ENCODE peak calls at places on chromosomes 7 and 10, in eight cellular contexts. M is AG10803, J is Panc1, P is GM06990, T is AG09309, Q is fibroblast of mammary gland, L is OCI-LY7, S is BJ. O is an unnamed sample.

GRCh38 chr7:144936314-144936713 is 100.5 kb upstream of the TPK1 start:
- DNase-seq in M (no peak), J (no peak), P (no peak), T (no peak), Q (no peak), L (no peak), S (no peak), O (no peak)

GRCh38 chr7:55275291-55276200 is 89.6 kb upstream of the LANCL2 start:
- DNase-seq in M (no peak), J (no peak), P (no peak), T (no peak), Q (no peak), L (no peak), S (no peak), O (no peak)

GRCh38 chr10:78804356-78805032 is 264.3 kb upstream of the ZMIZ1 start:
- DNase-seq in M (peak), J (no peak), P (no peak), T (no peak), Q (no peak), L (no peak), S (no peak), O (no peak)

GRCh38 chr10:47113907-47114500 is 186.0 kb upstream of the GDF10 start:
- DNase-seq in M (no peak), J (no peak), P (no peak), T (no peak), Q (no peak), L (no peak), S (no peak), O (no peak)

GRCh38 chr7:18762189-18762588 is 266.6 kb downstream of the HDAC9 start:
- DNase-seq in M (peak), J (no peak), P (no peak), T (no peak), Q (peak), L (no peak), S (no peak), O (no peak)

GRCh38 chr7:114273218-114273617 is 141.4 kb upstream of the FOXP2 start:
- DNase-seq in M (no peak), J (no peak), P (no peak), T (no peak), Q (no peak), L (no peak), S (no peak), O (no peak)

GRCh38 chr7:24722386-24723177 is 34.7 kb downstream of the GSDME start:
- DNase-seq in M (peak), J (no peak), P (no peak), T (no peak), Q (peak), L (peak), S (no peak), O (no peak)

GRCh38 chr10:124522903-124523260 is 61.3 kb downstream of the LHPP start:
- DNase-seq in M (no peak), J (no peak), P (no peak), T (no peak), Q (no peak), L (no peak), S (no peak), O (no peak)

GRCh38 chr10:49165940-49166803 is 22.0 kb downstream of the TMEM273 start:
- DNase-seq in M (no peak), J (no peak), P (no peak), T (no peak), Q (no peak), L (no peak), S (no peak), O (no peak)

GRCh38 chr7:2114052-2114451 is 118.7 kb downstream of the MAD1L1 start:
- DNase-seq in M (peak), J (no peak), P (no peak), T (no peak), Q (peak), L (no peak), S (no peak), O (no peak)

GRCh38 chr7:84783161-84783803 is 403.6 kb downstream of the SEMA3D start:
- DNase-seq in M (peak), J (no peak), P (no peak), T (no peak), Q (peak), L (no peak), S (no peak), O (no peak)

GRCh38 chr7:596819-597182 is 77.2 kb upstream of the PDGFA start:
- DNase-seq in M (no peak), J (no peak), P (no peak), T (no peak), Q (no peak), L (no peak), S (no peak), O (no peak)

GRCh38 chr7:150322833-150323681 is at the start of the genes ACTR3C and LRRC61:
- DNase-seq in M (no peak), J (no peak), P (peak), T (no peak), Q (no peak), L (no peak), S (no peak), O (no peak)

GRCh38 chr7:38775503-38775902 is 133.5 kb downstream of the VPS41 start:
- DNase-seq in M (no peak), J (no peak), P (no peak), T (no peak), Q (no peak), L (no peak), S (no peak), O (no peak)

GRCh38 chr10:70131560-70131937 is 1.1 kb downstream of the AIFM2 start:
- DNase-seq in M (no peak), J (no peak), P (no peak), T (no peak), Q (no peak), L (no peak), S (no peak), O (no peak)

GRCh38 chr10:101011517-101012423 is 12.2 kb downstream of the LZTS2 start:
- DNase-seq in M (no peak), J (no peak), P (no peak), T (no peak), Q (no peak), L (no peak), S (no peak), O (no peak)

GRCh38 chr7:74059681-74060588 is 23.7 kb upstream of the LIMK1 start:
- DNase-seq in M (no peak), J (no peak), P (no peak), T (no peak), Q (no peak), L (no peak), S (no peak), O (no peak)

GRCh38 chr7:131898418-131898817 is 342.0 kb upstream of the PODXL start:
- DNase-seq in M (peak), J (no peak), P (no peak), T (peak), Q (peak), L (no peak), S (no peak), O (no peak)

GRCh38 chr7:3215624-3216585 is 85.1 kb upstream of the SDK1 start:
- DNase-seq in M (no peak), J (no peak), P (no peak), T (no peak), Q (no peak), L (no peak), S (no peak), O (no peak)

GRCh38 chr7:129650056-129650758 is 38.7 kb downstream of the NRF1 start:
- DNase-seq in M (no peak), J (no peak), P (no peak), T (no peak), Q (no peak), L (no peak), S (no peak), O (no peak)

GRCh38 chr10:79938728-79939380 is 10.1 kb downstream of the SFTPD start:
- DNase-seq in M (no peak), J (no peak), P (peak), T (no peak), Q (no peak), L (peak), S (no peak), O (no peak)

GRCh38 chr10:22228167-22228938 is 10.5 kb upstream of the EBLN1 start:
- DNase-seq in M (no peak), J (no peak), P (no peak), T (no peak), Q (no peak), L (no peak), S (no peak), O (no peak)

GRCh38 chr7:139914306-139914747 is 85.3 kb downstream of the TBXAS1 start:
- DNase-seq in M (peak), J (no peak), P (no peak), T (no peak), Q (peak), L (no peak), S (no peak), O (no peak)

GRCh38 chr10:86377797-86378146 is 11.2 kb upstream of the GRID1 start:
- DNase-seq in M (no peak), J (no peak), P (no peak), T (no peak), Q (no peak), L (no peak), S (no peak), O (no peak)

GRCh38 chr7:155465761-155466141 is 7.8 kb downstream of the EN2 start:
- DNase-seq in M (no peak), J (no peak), P (no peak), T (no peak), Q (no peak), L (no peak), S (no peak), O (no peak)

GRCh38 chr7:155464948-155465739 is 7.2 kb downstream of the EN2 start:
- DNase-seq in M (no peak), J (no peak), P (no peak), T (no peak), Q (no peak), L (no peak), S (no peak), O (no peak)

GRCh38 chr7:155466142-155466813 is 8.3 kb downstream of the EN2 start:
- DNase-seq in M (no peak), J (no peak), P (no peak), T (no peak), Q (no peak), L (no peak), S (no peak), O (no peak)

GRCh38 chr7:155467846-155468821 is 10.2 kb downstream of the EN2 start:
- DNase-seq in M (no peak), J (no peak), P (no peak), T (no peak), Q (no peak), L (no peak), S (no peak), O (no peak)

GRCh38 chr7:155466814-155467675 is 9.1 kb downstream of the EN2 start:
- DNase-seq in M (no peak), J (no peak), P (peak), T (no peak), Q (no peak), L (no peak), S (no peak), O (no peak)
- TF ChIP-seq CTCF in M (no peak), J (no peak), P (no peak), T (no peak), Q (no peak), L (no peak), S (no peak), O (no peak)

GRCh38 chr7:105457619-105458018 is 64.5 kb downstream of the PUS7 start:
- DNase-seq in M (no peak), J (no peak), P (no peak), T (no peak), Q (no peak), L (no peak), S (no peak), O (no peak)

GRCh38 chr7:105462765-105463164 is 59.3 kb downstream of the PUS7 start:
- DNase-seq in M (no peak), J (no peak), P (no peak), T (no peak), Q (no peak), L (no peak), S (no peak), O (no peak)

GRCh38 chr7:105461518-105461917 is 60.6 kb downstream of the PUS7 start:
- DNase-seq in M (no peak), J (no peak), P (no peak), T (no peak), Q (no peak), L (no peak), S (no peak), O (no peak)
- H3K4me3 ChIP-seq in M (no peak), J (no peak), P (no peak), T (no peak), Q (no peak), L (no peak), S (no peak), O (no peak)

GRCh38 chr7:43212921-43213320 is 100.5 kb downstream of the HECW1 start:
- DNase-seq in M (no peak), J (no peak), P (no peak), T (no peak), Q (no peak), L (no peak), S (no peak), O (no peak)

GRCh38 chr7:43208189-43208588 is 95.7 kb downstream of the HECW1 start:
- DNase-seq in M (no peak), J (no peak), P (no peak), T (no peak), Q (no peak), L (no peak), S (no peak), O (no peak)

GRCh38 chr7:43215061-43215460 is 102.6 kb downstream of the HECW1 start:
- DNase-seq in M (no peak), J (no peak), P (no peak), T (no peak), Q (no peak), L (no peak), S (no peak), O (no peak)

GRCh38 chr7:43211693-43212092 is 99.2 kb downstream of the HECW1 start:
- DNase-seq in M (peak), J (no peak), P (no peak), T (no peak), Q (no peak), L (no peak), S (no peak), O (no peak)

DNA sequence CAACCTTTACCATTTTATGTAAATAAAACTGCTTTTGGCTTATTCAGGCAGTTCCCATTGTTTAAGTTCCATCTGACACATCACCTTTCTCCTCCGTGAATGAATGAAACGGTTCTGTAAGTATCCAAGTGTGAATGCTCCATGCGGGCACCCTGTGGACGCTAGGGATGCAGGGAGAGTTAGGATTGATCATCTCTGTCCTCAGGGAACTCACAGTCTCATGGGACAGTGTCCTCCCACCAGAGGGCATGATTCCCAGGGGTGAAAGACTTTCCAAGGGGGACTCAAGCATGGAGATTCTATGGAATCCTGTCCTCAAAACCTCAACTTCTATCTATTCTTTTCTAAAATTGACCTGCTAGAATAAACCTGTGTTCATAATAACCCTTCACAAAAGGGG is 98.8 kb downstream of the HECW1 start:
- DNase-seq in M (no peak), J (no peak), P (no peak), T (no peak), Q (no peak), L (no peak), S (no peak), O (no peak)
- TF ChIP-seq CTCF in M (peak), J (no peak), P (peak), T (no peak), Q (peak), L (no peak), S (peak), O (no peak)

DNA sequence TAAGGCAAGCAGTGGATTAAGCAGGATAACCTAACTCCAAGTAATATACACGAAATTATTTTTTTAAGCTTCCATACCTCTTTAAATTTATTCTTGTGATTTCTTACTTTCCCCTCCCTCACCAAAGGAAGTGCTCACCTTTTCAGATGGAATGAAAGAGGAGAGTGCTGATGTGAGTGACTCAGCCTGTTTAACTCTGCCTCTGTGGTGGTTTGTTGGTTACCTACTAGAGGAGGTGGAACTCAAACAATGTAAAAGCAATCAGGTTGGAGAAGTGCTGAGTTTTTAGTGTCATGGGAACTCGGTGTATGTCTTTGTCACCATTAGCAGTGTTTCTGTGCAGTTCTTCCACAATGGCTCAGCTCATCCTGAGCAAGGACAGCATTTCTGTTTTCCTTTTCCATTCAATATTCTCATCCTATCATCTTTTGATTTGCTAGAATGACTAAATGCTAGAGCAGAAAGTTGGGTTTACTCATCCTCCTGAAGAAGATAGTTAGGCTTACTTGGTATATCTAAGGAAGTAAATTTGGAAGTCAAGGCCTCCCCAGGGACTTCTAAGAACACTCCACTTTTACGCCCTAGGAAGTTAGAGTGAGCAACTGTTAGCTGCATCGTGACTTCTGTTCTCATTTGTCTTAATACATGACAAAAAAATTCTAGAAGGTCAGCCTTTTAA is 6.0 kb downstream of the ADD3 start:
- DNase-seq in M (no peak), J (no peak), P (no peak), T (no peak), Q (peak), L (no peak), S (no peak), O (no peak)
- H3K4me3 ChIP-seq in M (no peak), J (no peak), P (no peak), T (no peak), Q (no peak), L (no peak), S (no peak), O (no peak)

GRCh38 chr10:111199587-111199986 is 122.8 kb downstream of the ADRA2A start:
- DNase-seq in M (no peak), J (no peak), P (no peak), T (no peak), Q (no peak), L (no peak), S (no peak), O (no peak)
- TF ChIP-seq CTCF in M (no peak), J (no peak), P (no peak), T (no peak), Q (no peak), L (no peak), S (no peak), O (no peak)

DNA sequence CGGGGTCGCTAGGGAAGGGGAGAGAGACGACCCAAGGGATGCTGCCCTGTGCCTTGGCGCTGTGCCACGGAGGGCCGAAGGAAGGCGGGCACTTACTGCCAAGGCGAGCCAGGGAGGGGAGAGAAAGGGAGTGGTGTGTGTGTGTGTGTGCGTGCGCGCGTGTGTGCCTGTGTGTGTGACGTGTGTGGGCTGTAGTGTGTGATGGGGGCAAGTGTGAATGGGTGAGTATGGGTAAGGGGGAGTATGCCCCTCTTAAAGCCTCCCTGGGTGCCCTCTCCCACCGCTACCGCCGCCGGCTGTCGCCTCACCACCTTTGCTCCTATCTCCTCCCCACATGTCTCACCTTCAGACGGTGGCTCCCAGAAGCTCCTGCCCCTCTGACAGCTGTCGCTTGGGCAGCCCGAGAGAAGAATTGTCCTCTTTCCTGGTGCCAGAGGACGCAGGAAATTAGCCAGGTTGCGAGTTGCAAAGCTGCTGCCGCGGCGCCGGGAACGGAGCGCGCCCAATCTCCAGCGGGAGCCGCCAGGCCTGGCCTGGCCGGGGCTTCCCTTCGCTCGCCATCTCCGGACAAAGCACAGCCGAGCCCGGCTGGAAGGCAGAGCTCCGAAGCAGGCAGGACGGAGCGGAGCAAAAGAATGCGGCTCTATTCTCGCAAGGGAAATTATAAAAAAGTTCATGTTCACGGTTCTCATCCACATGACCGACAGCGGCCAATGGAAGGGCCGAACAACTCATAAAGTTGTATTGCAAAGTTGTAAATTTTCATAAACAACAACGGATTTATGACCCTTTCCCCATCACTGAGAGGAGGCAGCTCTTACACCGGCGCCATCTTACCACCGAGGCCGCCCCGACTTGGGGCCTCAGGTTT is at the start of gene HOXA3:
- DNase-seq in M (peak), J (no peak), P (no peak), T (no peak), Q (peak), L (no peak), S (no peak), O (no peak)
- H3K4me3 ChIP-seq in M (peak), J (no peak), P (no peak), T (peak), Q (peak), L (peak), S (peak), O (peak)